ENCODE peak calls at places on chromosomes 3 and 15, in four cellular contexts. One of them, this sample, is unnamed.

GRCh38 chr3:107128942-107129341 is 248.3 kb upstream of the CCDC54 start:
- DNase-seq in H9: no peak
- DNase-seq in lower lobe of right lung: no peak
- DNase-seq in SK-N-SH: no peak
- DNase-seq in this sample: no peak

GRCh38 chr3:23611737-23612295 is 193.9 kb upstream of the UBE2E1 start:
- DNase-seq in H9: no peak
- DNase-seq in lower lobe of right lung: peak; percentile 60
- DNase-seq in SK-N-SH: no peak
- DNase-seq in this sample: peak; percentile 55

GRCh38 chr15:40511093-40511471 is 40.3 kb downstream of the CHST14 start:
- DNase-seq in H9: no peak
- DNase-seq in lower lobe of right lung: no peak
- DNase-seq in SK-N-SH: no peak
- DNase-seq in this sample: no peak

GRCh38 chr3:131216801-131217200 is 164.8 kb upstream of the NUDT16 start:
- DNase-seq in H9: peak; percentile 55
- DNase-seq in lower lobe of right lung: no peak
- DNase-seq in SK-N-SH: no peak
- DNase-seq in this sample: no peak

GRCh38 chr3:82800248-82800647 is 1038.8 kb upstream of the GBE1 start:
- DNase-seq in H9: no peak
- DNase-seq in lower lobe of right lung: no peak
- DNase-seq in SK-N-SH: no peak
- DNase-seq in this sample: no peak

GRCh38 chr3:177679568-177680441 is 482.5 kb upstream of the TBL1XR1 start:
- DNase-seq in H9: no peak
- DNase-seq in lower lobe of right lung: no peak
- DNase-seq in SK-N-SH: peak; percentile 65
- DNase-seq in this sample: no peak

GRCh38 chr3:43388909-43389308 is 102.6 kb downstream of the SNRK start:
- DNase-seq in H9: no peak
- DNase-seq in lower lobe of right lung: no peak
- DNase-seq in SK-N-SH: no peak
- DNase-seq in this sample: no peak

GRCh38 chr3:100209948-100210776 is 50.6 kb upstream of the TBC1D23 start:
- DNase-seq in H9: no peak
- DNase-seq in lower lobe of right lung: no peak
- DNase-seq in SK-N-SH: no peak
- DNase-seq in this sample: no peak

GRCh38 chr3:26068890-26069289 is 279.0 kb downstream of the OXSM start:
- DNase-seq in H9: no peak
- DNase-seq in lower lobe of right lung: no peak
- DNase-seq in SK-N-SH: no peak
- DNase-seq in this sample: no peak

GRCh38 chr3:127672429-127673190 is at the start of gene ABTB1:
- DNase-seq in H9: peak; percentile 86
- DNase-seq in lower lobe of right lung: peak; percentile 94
- DNase-seq in SK-N-SH: peak; percentile 98
- DNase-seq in this sample: peak; percentile 96

GRCh38 chr3:80870476-80871041 is 890.9 kb downstream of the GBE1 start:
- DNase-seq in H9: no peak
- DNase-seq in lower lobe of right lung: no peak
- DNase-seq in SK-N-SH: no peak
- DNase-seq in this sample: no peak
- TF ChIP-seq CTCF in H9: no peak
- TF ChIP-seq CTCF in lower lobe of right lung: no peak
- TF ChIP-seq CTCF in SK-N-SH: no peak
- TF ChIP-seq CTCF in this sample: no peak

GRCh38 chr3:186605078-186605477 is 7.8 kb upstream of the AHSG start:
- DNase-seq in H9: no peak
- DNase-seq in lower lobe of right lung: no peak
- DNase-seq in SK-N-SH: no peak
- DNase-seq in this sample: no peak
- H3K4me1 ChIP-seq in H9: no peaks in the 10 kb centered on the region
- H3K4me1 ChIP-seq in lower lobe of right lung: no peaks in the 10 kb centered on the region
- H3K4me1 ChIP-seq in SK-N-SH: no peaks in the 10 kb centered on the region
- H3K4me1 ChIP-seq in this sample: no peaks in the 10 kb centered on the region

DNA sequence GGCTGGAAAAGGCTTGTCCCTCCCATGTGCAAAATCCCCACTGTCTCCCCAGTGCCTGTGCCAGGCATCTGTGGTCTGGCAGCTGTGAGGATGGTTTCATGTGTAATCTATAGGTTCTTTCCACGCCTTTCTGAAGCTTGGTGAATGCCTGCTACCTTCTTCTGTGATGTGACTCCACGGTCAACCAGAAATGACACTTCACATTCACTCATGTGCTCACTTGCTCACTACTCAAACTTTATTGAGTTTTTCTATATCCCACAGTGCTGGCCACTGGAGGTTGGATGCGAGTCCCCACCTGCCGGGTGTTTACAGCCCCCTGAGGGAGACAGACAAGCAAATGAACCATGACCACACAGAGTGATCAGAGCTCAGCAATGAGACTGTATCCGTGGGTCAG is 27.9 kb upstream of the TLE3 start:
- DNase-seq in H9: no peak
- DNase-seq in lower lobe of right lung: no peak
- DNase-seq in SK-N-SH: no peak
- DNase-seq in this sample: no peak
- TF ChIP-seq CTCF in H9: no peak
- TF ChIP-seq CTCF in lower lobe of right lung: no peak
- TF ChIP-seq CTCF in SK-N-SH: no peak
- TF ChIP-seq CTCF in this sample: no peak

GRCh38 chr15:69760890-69761568 is 308.4 kb downstream of the RPLP1 start:
- DNase-seq in H9: no peak
- DNase-seq in lower lobe of right lung: peak; percentile 70
- DNase-seq in SK-N-SH: peak; percentile 34
- DNase-seq in this sample: peak; percentile 63

GRCh38 chr15:69758291-69758771 is 305.7 kb downstream of the RPLP1 start:
- DNase-seq in H9: no peak
- DNase-seq in lower lobe of right lung: no peak
- DNase-seq in SK-N-SH: no peak
- DNase-seq in this sample: peak; percentile 30

GRCh38 chr15:69757186-69757585 is 304.6 kb downstream of the RPLP1 start:
- DNase-seq in H9: no peak
- DNase-seq in lower lobe of right lung: no peak
- DNase-seq in SK-N-SH: no peak
- DNase-seq in this sample: no peak

GRCh38 chr15:69760263-69760855 is 307.7 kb downstream of the RPLP1 start:
- DNase-seq in H9: no peak
- DNase-seq in lower lobe of right lung: no peak
- DNase-seq in SK-N-SH: no peak
- DNase-seq in this sample: no peak

DNA sequence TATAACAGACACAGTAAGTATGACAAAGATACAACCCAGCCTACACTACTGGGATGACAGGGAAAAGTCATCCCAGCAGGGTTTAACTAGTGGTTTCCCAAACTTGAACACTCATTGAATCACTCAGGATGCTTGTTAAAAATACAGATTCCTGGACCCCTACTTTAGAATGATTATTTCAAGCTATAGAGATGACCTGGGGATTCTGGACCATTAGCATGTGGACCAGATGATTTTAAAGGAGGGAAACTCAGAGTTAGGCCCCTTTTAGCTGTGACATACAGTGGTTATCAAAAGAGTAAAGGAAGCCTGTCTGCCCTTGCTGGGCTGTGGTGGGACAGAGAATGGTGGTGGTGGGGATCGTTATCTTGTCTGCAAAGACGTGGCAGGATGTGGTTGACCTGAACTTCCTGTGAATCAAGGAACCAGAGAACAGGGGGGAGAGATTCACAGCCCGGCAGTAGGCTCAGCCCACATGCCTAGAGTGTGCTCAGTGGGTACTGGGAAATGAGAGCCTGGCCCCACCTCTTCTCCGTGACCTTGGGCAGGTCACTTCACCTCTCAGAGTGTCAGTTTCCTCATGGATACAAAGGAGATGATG is 306.3 kb downstream of the RPLP1 start:
- DNase-seq in H9: no peak
- DNase-seq in lower lobe of right lung: peak; percentile 58
- DNase-seq in SK-N-SH: no peak
- DNase-seq in this sample: peak; percentile 76
- H3K4me1 ChIP-seq in H9: peaks cover 4% of the 10 kb centered on the region
- H3K4me1 ChIP-seq in lower lobe of right lung: peaks cover 38% of the 10 kb centered on the region
- H3K4me1 ChIP-seq in SK-N-SH: peaks cover 8% of the 10 kb centered on the region
- H3K4me1 ChIP-seq in this sample: peaks cover 13% of the 10 kb centered on the region

DNA sequence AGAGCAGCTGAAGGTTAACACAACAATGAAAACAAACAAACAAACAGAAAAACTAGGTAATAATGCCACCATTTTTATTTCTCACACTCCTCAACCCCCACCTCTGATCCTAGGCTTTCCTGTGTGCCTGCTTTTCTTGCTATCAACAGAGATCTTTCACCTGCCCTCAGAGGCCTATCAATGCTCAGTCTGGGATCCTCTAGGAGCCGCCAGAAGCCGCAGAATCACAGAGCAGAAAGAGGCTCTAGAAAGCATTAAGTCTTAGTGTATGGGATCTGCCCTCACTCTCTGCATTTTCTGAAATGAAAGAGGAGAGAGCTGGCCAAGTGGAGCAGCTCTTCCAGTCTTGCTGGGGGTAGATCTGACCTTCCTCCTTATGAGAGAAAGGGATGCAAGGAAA is 306.8 kb downstream of the TUSC7 start:
- DNase-seq in H9: peak; percentile 42
- DNase-seq in lower lobe of right lung: no peak
- DNase-seq in SK-N-SH: no peak
- DNase-seq in this sample: no peak
- TF ChIP-seq CTCF in H9: peak; percentile 45
- TF ChIP-seq CTCF in lower lobe of right lung: no peak
- TF ChIP-seq CTCF in SK-N-SH: no peak
- TF ChIP-seq CTCF in this sample: no peak

GRCh38 chr3:172179680-172180399 is 140.5 kb downstream of the FNDC3B start:
- DNase-seq in H9: no peak
- DNase-seq in lower lobe of right lung: no peak
- DNase-seq in SK-N-SH: no peak
- DNase-seq in this sample: peak; percentile 25
- H3K4me1 ChIP-seq in H9: peaks cover 10% of the 10 kb centered on the region
- H3K4me1 ChIP-seq in lower lobe of right lung: peaks cover 40% of the 10 kb centered on the region
- H3K4me1 ChIP-seq in SK-N-SH: peaks cover 12% of the 10 kb centered on the region
- H3K4me1 ChIP-seq in this sample: peaks cover 11% of the 10 kb centered on the region

GRCh38 chr15:75904241-75904631 is 558 bp downstream of the FBXO22 start:
- DNase-seq in H9: peak; percentile 47
- DNase-seq in lower lobe of right lung: peak; percentile 51
- DNase-seq in SK-N-SH: peak; percentile 61
- DNase-seq in this sample: no peak

GRCh38 chr15:75900577-75900976 is 3.1 kb upstream of the FBXO22 start:
- DNase-seq in H9: no peak
- DNase-seq in lower lobe of right lung: no peak
- DNase-seq in SK-N-SH: no peak
- DNase-seq in this sample: no peak

GRCh38 chr15:75903331-75904240 is at the start of gene FBXO22:
- DNase-seq in H9: peak; percentile 93
- DNase-seq in lower lobe of right lung: peak; percentile 96
- DNase-seq in SK-N-SH: peak; percentile 91
- DNase-seq in this sample: peak; percentile 95

GRCh38 chr15:75905231-75905630 is 1.6 kb downstream of the FBXO22 start:
- DNase-seq in H9: no peak
- DNase-seq in lower lobe of right lung: no peak
- DNase-seq in SK-N-SH: no peak
- DNase-seq in this sample: no peak

GRCh38 chr15:75902129-75902557 is 1.5 kb upstream of the FBXO22 start:
- DNase-seq in H9: peak; percentile 90
- DNase-seq in lower lobe of right lung: no peak
- DNase-seq in SK-N-SH: peak; percentile 16
- DNase-seq in this sample: no peak
- TF ChIP-seq CTCF in H9: no peak
- TF ChIP-seq CTCF in lower lobe of right lung: no peak
- TF ChIP-seq CTCF in SK-N-SH: no peak
- TF ChIP-seq CTCF in this sample: no peak

GRCh38 chr15:38666865-38667264 is 102.3 kb upstream of the RASGRP1 start:
- DNase-seq in H9: no peak
- DNase-seq in lower lobe of right lung: no peak
- DNase-seq in SK-N-SH: no peak
- DNase-seq in this sample: no peak
- H3K4me1 ChIP-seq in H9: no peaks in the 10 kb centered on the region
- H3K4me1 ChIP-seq in lower lobe of right lung: peaks cover under 1% of the 10 kb centered on the region
- H3K4me1 ChIP-seq in SK-N-SH: no peaks in the 10 kb centered on the region
- H3K4me1 ChIP-seq in this sample: no peaks in the 10 kb centered on the region

DNA sequence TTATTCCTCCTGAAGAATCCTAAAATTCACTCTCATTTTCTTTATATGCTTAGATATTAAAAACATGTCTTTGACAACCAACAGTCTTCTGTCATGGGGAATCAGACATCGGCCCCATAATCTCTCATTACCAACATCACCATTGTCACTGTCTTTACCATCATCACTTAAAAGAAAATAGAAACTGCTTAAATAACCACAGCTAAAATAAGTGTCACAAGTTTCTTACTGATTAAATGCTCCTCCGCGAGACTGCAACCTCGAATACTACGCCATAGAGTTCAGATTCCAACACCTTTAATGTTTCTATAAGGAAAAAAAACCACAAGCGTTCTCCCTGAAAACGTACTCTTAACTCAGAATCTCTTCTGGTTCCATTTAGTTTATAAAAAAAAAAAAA is 977.5 kb upstream of the CFAP20DC start:
- DNase-seq in H9: no peak
- DNase-seq in lower lobe of right lung: no peak
- DNase-seq in SK-N-SH: no peak
- DNase-seq in this sample: no peak
- TF ChIP-seq CTCF in H9: no peak
- TF ChIP-seq CTCF in lower lobe of right lung: no peak
- TF ChIP-seq CTCF in SK-N-SH: no peak
- TF ChIP-seq CTCF in this sample: no peak

This sample was measured in mucosa of descending colon.